ENCODE peak calls at places on chromosomes 6 and 20, in four cellular contexts. G is iPS DF 19.7, I is aorta, W is thyroid gland. O is an unnamed sample.

GRCh38 chr6:14074723-14075503 is 42.7 kb upstream of the CD83 start:
- DNase-seq in G (no peak), I (no peak), W (no peak), O (no peak)

GRCh38 chr6:156269751-156270369 is 507.3 kb upstream of the ARID1B start:
- DNase-seq in G (no peak), I (no peak), W (no peak), O (no peak)

GRCh38 chr6:35486005-35486925 is 10.6 kb downstream of the TEAD3 start:
- DNase-seq in G (no peak), I (peak; percentile 85), W (peak; percentile 90), O (peak; percentile 89)

GRCh38 chr6:137025786-137026730 is 18.7 kb downstream of the IL20RA start:
- DNase-seq in G (no peak), I (no peak), W (no peak), O (no peak)

GRCh38 chr6:165835410-165835851 is 172.4 kb upstream of the PDE10A start:
- DNase-seq in G (no peak), I (no peak), W (peak; percentile 8), O (no peak)

GRCh38 chr6:33207569-33208088 is 671 bp upstream of the RING1 start:
- DNase-seq in G (no peak), I (peak; percentile 88), W (peak; percentile 48), O (peak; percentile 77)

GRCh38 chr6:137315081-137315480 is 95.9 kb upstream of the IFNGR1 start:
- DNase-seq in G (no peak), I (no peak), W (no peak), O (no peak)

GRCh38 chr6:166446567-166447065 is 63.9 kb upstream of the MPC1 start:
- DNase-seq in G (no peak), I (no peak), W (no peak), O (no peak)

GRCh38 chr6:122799916-122800701 is 11.1 kb downstream of the SMPDL3A start:
- DNase-seq in G (no peak), I (no peak), W (no peak), O (peak; percentile 40)

GRCh38 chr6:162862462-162862861 is 134.7 kb downstream of the PACRG start:
- DNase-seq in G (no peak), I (no peak), W (no peak), O (no peak)

GRCh38 chr6:73252703-73253102 is 10.3 kb downstream of the KHDC1 start:
- DNase-seq in G (no peak), I (no peak), W (no peak), O (no peak)

GRCh38 chr6:143759666-143760065 is 81.9 kb downstream of the PHACTR2 start:
- DNase-seq in G (no peak), I (no peak), W (no peak), O (no peak)

GRCh38 chr6:167691566-167692312 is 135.0 kb upstream of the AFDN start:
- DNase-seq in G (no peak), I (no peak), W (no peak), O (no peak)

GRCh38 chr20:59159822-59160740 is 3.5 kb upstream of the ZNF831 start:
- DNase-seq in G (no peak), I (no peak), W (no peak), O (peak; percentile 64)

GRCh38 chr6:143629104-143630080 is 48.4 kb upstream of the PHACTR2 start:
- DNase-seq in G (no peak), I (no peak), W (no peak), O (no peak)

O was measured in mucosa of descending colon.